ENCODE peak calls at places on chromosomes 4 and X, in eight cellular contexts. S is NCI-H1417 treated with DMSO at 0.1 percent for 48 hours, M is glomerular endothelial cell, R is ecto neural progenitor cell, K is AG09319, Y is GM13977, L is C1 segment of cervical spinal cord, C is NCI-H1092. V is an unnamed sample.

GRCh38 chrX:139211568-139212182 is 318.9 kb upstream of the F9 start:
- DNase-seq in S (no peak), K (no peak), Y (no peak), L (no peak), C (no peak), R (no peak), M (no peak), V (no peak)

GRCh38 chr4:142565771-142566170 is 280.3 kb downstream of the INPP4B start:
- DNase-seq in Y (no peak), L (no peak), C (no peak), R (no peak), M (no peak), K (no peak), S (no peak), V (no peak)

GRCh38 chr4:3318561-3319021 is 25.8 kb downstream of the RGS12 start:
- DNase-seq in R (peak), Y (no peak), L (no peak), S (no peak), K (no peak), C (no peak), M (no peak), V (no peak)

GRCh38 chrX:108203540-108203939 is 112.0 kb downstream of the ATG4A start:
- DNase-seq in S (no peak), R (no peak), C (no peak), L (no peak), K (no peak), Y (no peak), M (no peak), V (no peak)

GRCh38 chr4:92814677-92815076 is 510.9 kb downstream of the GRID2 start:
- DNase-seq in Y (no peak), M (no peak), R (no peak), K (no peak), L (no peak), S (no peak), C (no peak), V (no peak)

GRCh38 chr4:169159614-169160013 is 111.1 kb downstream of the SH3RF1 start:
- DNase-seq in S (no peak), R (no peak), L (no peak), M (no peak), C (no peak), Y (no peak), K (no peak), V (no peak)

GRCh38 chr4:137949746-137950145 is 292.4 kb downstream of the SLC7A11 start:
- DNase-seq in Y (no peak), C (no peak), M (no peak), L (no peak), R (no peak), S (no peak), K (no peak), V (no peak)

GRCh38 chr4:8312069-8312445 is 42.5 kb downstream of the HTRA3 start:
- DNase-seq in Y (no peak), R (no peak), S (no peak), L (no peak), M (no peak), C (no peak), K (no peak), V (no peak)

GRCh38 chr4:173334891-173335754 is 965 bp upstream of the HMGB2 start:
- DNase-seq in M (no peak), K (no peak), S (peak), C (peak), Y (peak), L (no peak), R (peak), V (peak)

GRCh38 chrX:49059209-49060191 is 701 bp downstream of the CCDC120 start:
- DNase-seq in K (no peak), M (no peak), R (no peak), Y (no peak), L (no peak), S (no peak), C (no peak), V (no peak)

V was measured in NCI-H345.